ENCODE peak calls at places on chromosome 20, in four cellular contexts. One of them, this sample, is unnamed.
A peak's percentile ranks its signal among the peaks of the same experiment; 100 is the strongest.

GRCh38 chr20:15938847-15939246 is 634.4 kb downstream of the KIF16B start:
- DNase-seq in A549: no peak
- DNase-seq in HepG2: no peak
- DNase-seq in K562: no peak
- DNase-seq in this sample: no peak

GRCh38 chr20:49446808-49447207 is 35.7 kb downstream of the KCNB1 start:
- DNase-seq in A549: peak; percentile 24
- DNase-seq in HepG2: no peak
- DNase-seq in K562: no peak
- DNase-seq in this sample: no peak

GRCh38 chr20:36399147-36399968 is 93.2 kb downstream of the DLGAP4 start:
- DNase-seq in A549: peak; percentile 75
- DNase-seq in HepG2: peak; percentile 88
- DNase-seq in K562: peak; percentile 79
- DNase-seq in this sample: peak; percentile 11

GRCh38 chr20:31721408-31722332 is 998 bp downstream of the BCL2L1 start:
- DNase-seq in A549: no peak
- DNase-seq in HepG2: no peak
- DNase-seq in K562: no peak
- DNase-seq in this sample: no peak

GRCh38 chr20:15742627-15743026 is 830.6 kb downstream of the KIF16B start:
- DNase-seq in A549: no peak
- DNase-seq in HepG2: no peak
- DNase-seq in K562: no peak
- DNase-seq in this sample: no peak

GRCh38 chr20:18984238-18985200 is 170.9 kb downstream of the SCP2D1 start:
- DNase-seq in A549: no peak
- DNase-seq in HepG2: no peak
- DNase-seq in K562: peak; percentile 27
- DNase-seq in this sample: no peak

GRCh38 chr20:25496968-25497401 is 88.3 kb downstream of the NINL start:
- DNase-seq in A549: no peak
- DNase-seq in HepG2: no peak
- DNase-seq in K562: no peak
- DNase-seq in this sample: peak; percentile 27

GRCh38 chr20:43564455-43564854 is 5.6 kb downstream of the SGK2 start:
- DNase-seq in A549: no peak
- DNase-seq in HepG2: no peak
- DNase-seq in K562: no peak
- DNase-seq in this sample: no peak

GRCh38 chr20:61659652-61660346 is 405.9 kb downstream of the TAF4 start:
- DNase-seq in A549: no peak
- DNase-seq in HepG2: no peak
- DNase-seq in K562: no peak
- DNase-seq in this sample: no peak

GRCh38 chr20:31835977-31836852 is 9.2 kb downstream of the FOXS1 start:
- DNase-seq in A549: peak; percentile 72
- DNase-seq in HepG2: peak; percentile 59
- DNase-seq in K562: peak; percentile 88
- DNase-seq in this sample: peak; percentile 92

GRCh38 chr20:44745122-44745521 is 543 bp upstream of the KCNK15 start:
- DNase-seq in A549: no peak
- DNase-seq in HepG2: no peak
- DNase-seq in K562: no peak
- DNase-seq in this sample: no peak

GRCh38 chr20:44743916-44744655 is 1.6 kb upstream of the KCNK15 start:
- DNase-seq in A549: no peak
- DNase-seq in HepG2: no peak
- DNase-seq in K562: no peak
- DNase-seq in this sample: no peak

GRCh38 chr20:44746367-44747165 is 901 bp downstream of the KCNK15 start:
- DNase-seq in A549: no peak
- DNase-seq in HepG2: no peak
- DNase-seq in K562: no peak
- DNase-seq in this sample: no peak

GRCh38 chr20:44747166-44748004 is 1.7 kb downstream of the KCNK15 start:
- DNase-seq in A549: peak; percentile 86
- DNase-seq in HepG2: peak; percentile 64
- DNase-seq in K562: peak; percentile 65
- DNase-seq in this sample: peak; percentile 53

GRCh38 chr20:44745560-44746366 is at the start of gene KCNK15:
- DNase-seq in A549: no peak
- DNase-seq in HepG2: no peak
- DNase-seq in K562: peak; percentile 41
- DNase-seq in this sample: peak; percentile 17
- TF ChIP-seq USF2 in A549: no peak
- TF ChIP-seq USF2 in HepG2: no peak
- TF ChIP-seq USF2 in K562: no peak
- TF ChIP-seq USF2 in this sample: no peak

GRCh38 chr20:58196402-58197184 is 31.9 kb downstream of the ANKRD60 start:
- DNase-seq in A549: no peak
- DNase-seq in HepG2: no peak
- DNase-seq in K562: no peak
- DNase-seq in this sample: no peak

GRCh38 chr20:58195047-58195446 is 33.4 kb downstream of the ANKRD60 start:
- DNase-seq in A549: no peak
- DNase-seq in HepG2: no peak
- DNase-seq in K562: no peak
- DNase-seq in this sample: no peak

GRCh38 chr20:58192065-58192464 is 36.4 kb downstream of the ANKRD60 start:
- DNase-seq in A549: no peak
- DNase-seq in HepG2: no peak
- DNase-seq in K562: no peak
- DNase-seq in this sample: no peak

GRCh38 chr20:58194176-58194796 is 34.2 kb downstream of the ANKRD60 start:
- DNase-seq in A549: no peak
- DNase-seq in HepG2: no peak
- DNase-seq in K562: no peak
- DNase-seq in this sample: no peak

GRCh38 chr20:58192567-58192966 is 35.9 kb downstream of the ANKRD60 start:
- DNase-seq in A549: no peak
- DNase-seq in HepG2: no peak
- DNase-seq in K562: peak; percentile 47
- DNase-seq in this sample: no peak
- TF ChIP-seq BHLHE40 in A549: no peak
- TF ChIP-seq BHLHE40 in HepG2: no peak
- TF ChIP-seq BHLHE40 in K562: no peak
- TF ChIP-seq BHLHE40 in this sample: no peak

GRCh38 chr20:22836877-22837276 is 198.2 kb upstream of the SSTR4 start:
- DNase-seq in A549: peak; percentile 51
- DNase-seq in HepG2: no peak
- DNase-seq in K562: peak; percentile 36
- DNase-seq in this sample: no peak
- TF ChIP-seq USF2 in A549: no peak
- TF ChIP-seq USF2 in HepG2: no peak
- TF ChIP-seq USF2 in K562: no peak
- TF ChIP-seq USF2 in this sample: no peak

GRCh38 chr20:3090565-3090964 is 6.0 kb upstream of the AVP start:
- DNase-seq in A549: no peak
- DNase-seq in HepG2: no peak
- DNase-seq in K562: no peak
- DNase-seq in this sample: no peak

GRCh38 chr20:3093861-3094361 is 9.4 kb upstream of the AVP start:
- DNase-seq in A549: no peak
- DNase-seq in HepG2: no peak
- DNase-seq in K562: no peak
- DNase-seq in this sample: no peak

GRCh38 chr20:3094848-3095629 is 10.5 kb upstream of the AVP start:
- DNase-seq in A549: no peak
- DNase-seq in HepG2: no peak
- DNase-seq in K562: no peak
- DNase-seq in this sample: no peak

GRCh38 chr20:3088031-3088430 is 3.5 kb upstream of the AVP start:
- DNase-seq in A549: no peak
- DNase-seq in HepG2: no peak
- DNase-seq in K562: no peak
- DNase-seq in this sample: no peak

DNA sequence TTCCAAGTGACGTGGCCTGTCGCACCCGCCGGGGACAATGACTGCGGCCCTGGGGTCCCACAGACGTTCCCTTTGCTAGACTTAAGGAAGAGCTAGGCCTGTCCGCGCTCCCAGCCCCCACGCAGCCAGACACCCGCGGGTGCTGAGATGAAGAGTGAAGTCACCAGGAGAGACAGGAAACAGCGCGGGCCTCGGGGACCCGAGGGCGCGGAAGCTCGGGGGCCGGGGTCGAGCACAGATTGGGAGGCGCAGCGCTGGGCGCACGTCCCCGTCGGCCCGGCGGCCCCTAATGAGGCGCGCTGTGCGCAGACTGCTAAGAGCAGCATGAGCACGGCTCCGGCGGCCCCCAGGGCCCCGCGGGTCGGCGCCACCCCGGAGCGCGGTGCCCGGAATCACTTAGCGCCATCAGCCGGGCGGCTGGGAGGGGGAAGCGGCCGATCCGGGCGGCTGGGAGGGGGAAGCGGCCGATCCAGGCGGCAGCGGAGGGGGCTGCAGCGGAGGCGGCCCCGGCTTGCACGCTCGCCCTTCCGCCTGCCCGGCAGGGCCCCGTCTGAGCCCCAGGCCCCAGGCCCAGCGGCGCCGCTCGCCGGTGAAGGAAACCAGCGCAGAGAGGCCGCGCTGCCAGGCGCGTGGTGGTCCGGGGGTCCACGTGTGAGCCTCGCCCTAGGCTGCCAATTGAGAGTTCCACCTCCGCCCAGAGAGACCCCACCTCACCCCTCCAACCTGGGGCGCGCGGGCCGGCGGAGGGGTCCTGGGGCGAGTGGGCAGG is 8.3 kb upstream of the AVP start:
- DNase-seq in A549: no peak
- DNase-seq in HepG2: no peak
- DNase-seq in K562: no peak
- DNase-seq in this sample: no peak
- TF ChIP-seq BHLHE40 in A549: no peak
- TF ChIP-seq BHLHE40 in HepG2: no peak
- TF ChIP-seq BHLHE40 in K562: no peak
- TF ChIP-seq BHLHE40 in this sample: no peak

GRCh38 chr20:1998193-1998520 is 4.3 kb upstream of the PDYN start:
- DNase-seq in A549: no peak
- DNase-seq in HepG2: no peak
- DNase-seq in K562: no peak
- DNase-seq in this sample: no peak

GRCh38 chr20:2000286-2000685 is 6.4 kb upstream of the PDYN start:
- DNase-seq in A549: no peak
- DNase-seq in HepG2: no peak
- DNase-seq in K562: no peak
- DNase-seq in this sample: no peak

GRCh38 chr20:2001119-2001518 is 7.3 kb upstream of the PDYN start:
- DNase-seq in A549: no peak
- DNase-seq in HepG2: no peak
- DNase-seq in K562: no peak
- DNase-seq in this sample: no peak

GRCh38 chr20:1997483-1998192 is 3.8 kb upstream of the PDYN start:
- DNase-seq in A549: no peak
- DNase-seq in HepG2: no peak
- DNase-seq in K562: no peak
- DNase-seq in this sample: no peak

GRCh38 chr20:1998715-1999114 is 4.9 kb upstream of the PDYN start:
- DNase-seq in A549: no peak
- DNase-seq in HepG2: no peak
- DNase-seq in K562: no peak
- DNase-seq in this sample: no peak
- TF ChIP-seq USF2 in A549: no peak
- TF ChIP-seq USF2 in HepG2: no peak
- TF ChIP-seq USF2 in K562: no peak
- TF ChIP-seq USF2 in this sample: no peak

GRCh38 chr20:52783769-52784168 is 188.4 kb upstream of the TSHZ2 start:
- DNase-seq in A549: peak; percentile 24
- DNase-seq in HepG2: peak; percentile 30
- DNase-seq in K562: peak; percentile 12
- DNase-seq in this sample: no peak
- TF ChIP-seq BHLHE40 in A549: no peak
- TF ChIP-seq BHLHE40 in HepG2: no peak
- TF ChIP-seq BHLHE40 in K562: no peak
- TF ChIP-seq BHLHE40 in this sample: no peak

DNA sequence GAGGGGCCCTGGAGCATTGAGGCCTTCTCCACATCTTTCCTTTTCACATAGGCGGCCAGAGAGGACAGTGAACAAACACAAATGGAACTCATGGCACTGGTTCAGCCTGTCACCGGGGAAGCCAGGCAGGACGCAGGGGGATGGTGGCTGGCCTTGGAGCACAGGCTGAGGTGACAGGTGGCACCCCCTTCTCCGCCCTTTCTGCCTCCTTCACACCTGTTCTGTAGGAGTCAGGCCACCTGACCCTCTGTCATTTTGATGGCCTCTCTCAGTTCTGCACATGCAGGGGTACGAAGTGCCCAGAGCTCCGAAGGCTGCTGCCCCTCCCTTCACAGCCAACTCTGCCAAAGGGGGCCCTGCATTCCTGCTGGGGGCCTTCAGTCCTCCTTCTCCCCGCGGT is 60.8 kb downstream of the CD40 start:
- DNase-seq in A549: no peak
- DNase-seq in HepG2: no peak
- DNase-seq in K562: no peak
- DNase-seq in this sample: no peak
- TF ChIP-seq USF2 in A549: no peak
- TF ChIP-seq USF2 in HepG2: no peak
- TF ChIP-seq USF2 in K562: no peak
- TF ChIP-seq USF2 in this sample: no peak

DNA sequence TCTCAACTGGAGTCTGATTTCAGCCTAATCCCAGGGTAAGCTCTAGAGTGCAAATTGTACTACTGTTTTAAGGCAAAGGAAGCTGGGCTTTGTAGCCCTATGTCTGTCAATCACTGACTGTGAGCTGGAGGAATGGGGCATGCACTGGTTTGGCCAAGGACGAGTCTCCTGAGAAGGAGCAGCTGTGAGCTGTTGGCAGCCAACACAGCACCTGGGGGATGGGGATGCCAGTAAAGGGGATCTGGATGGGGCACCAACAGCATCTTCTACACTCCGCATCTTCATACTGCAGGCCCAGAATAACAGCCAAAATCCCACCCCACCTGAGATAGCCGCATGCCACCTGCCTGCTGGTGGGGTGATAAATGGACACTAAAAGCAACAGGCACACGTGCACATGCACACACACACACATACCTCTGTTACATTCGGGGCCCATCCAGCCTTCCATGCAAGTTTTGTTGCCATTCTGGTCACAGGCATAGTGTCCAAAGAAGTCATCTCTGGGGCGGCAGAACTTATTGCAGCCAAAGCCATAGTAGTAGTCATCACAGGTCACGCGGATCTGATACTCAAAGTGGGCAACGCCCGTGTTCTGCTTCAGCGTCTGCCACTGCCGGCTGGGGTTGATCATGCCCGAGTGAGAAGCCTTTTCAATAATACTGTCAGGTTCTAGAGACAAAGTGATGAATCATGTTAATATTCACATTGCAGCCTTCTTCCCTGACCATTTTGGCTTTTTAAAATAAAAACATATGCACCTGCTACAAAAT is 15.6 kb downstream of the JAG1 start:
- DNase-seq in A549: no peak
- DNase-seq in HepG2: no peak
- DNase-seq in K562: no peak
- DNase-seq in this sample: no peak
- TF ChIP-seq BHLHE40 in A549: no peak
- TF ChIP-seq BHLHE40 in HepG2: no peak
- TF ChIP-seq BHLHE40 in K562: no peak
- TF ChIP-seq BHLHE40 in this sample: no peak